ENCODE peak calls at places on chromosomes 6 and 20, in nine cellular contexts. One of them, this sample, is unnamed.
A peak's percentile ranks its signal among the peaks of the same experiment; 100 is the strongest.

GRCh38 chr20:33578510-33578909 is 83.6 kb upstream of the C20orf144 start:
- DNase-seq in heart left ventricle: no peak
- DNase-seq in AG04450: peak; percentile 41
- DNase-seq in sigmoid colon: no peak
- DNase-seq in skeletal muscle cell: peak; percentile 41
- DNase-seq in testis: no peak
- DNase-seq in spleen: no peak
- DNase-seq in CD8-positive, alpha-beta memory T cell: no peak
- DNase-seq in endothelial cell of umbilical vein: no peak
- DNase-seq in this sample: no peak

GRCh38 chr20:9070304-9070703 is 1.4 kb downstream of the PLCB4 start:
- DNase-seq in heart left ventricle: no peak
- DNase-seq in endothelial cell of umbilical vein: no peak
- DNase-seq in spleen: no peak
- DNase-seq in testis: no peak
- DNase-seq in skeletal muscle cell: no peak
- DNase-seq in CD8-positive, alpha-beta memory T cell: no peak
- DNase-seq in sigmoid colon: no peak
- DNase-seq in AG04450: no peak
- DNase-seq in this sample: no peak

GRCh38 chr6:151452750-151453427 is 963 bp upstream of the RMND1 start:
- DNase-seq in skeletal muscle cell: no peak
- DNase-seq in sigmoid colon: no peak
- DNase-seq in AG04450: no peak
- DNase-seq in CD8-positive, alpha-beta memory T cell: no peak
- DNase-seq in endothelial cell of umbilical vein: peak; percentile 65
- DNase-seq in spleen: no peak
- DNase-seq in testis: peak; percentile 60
- DNase-seq in heart left ventricle: peak; percentile 34
- DNase-seq in this sample: no peak

GRCh38 chr6:157823523-157824370 is 701 bp downstream of the SNX9 start:
- DNase-seq in spleen: peak; percentile 88
- DNase-seq in CD8-positive, alpha-beta memory T cell: peak; percentile 87
- DNase-seq in endothelial cell of umbilical vein: peak; percentile 92
- DNase-seq in heart left ventricle: peak; percentile 68
- DNase-seq in skeletal muscle cell: no peak
- DNase-seq in testis: peak; percentile 72
- DNase-seq in AG04450: peak; percentile 43
- DNase-seq in sigmoid colon: peak; percentile 83
- DNase-seq in this sample: no peak

GRCh38 chr6:87869064-87869685 is 167.1 kb upstream of the AKIRIN2 start:
- DNase-seq in skeletal muscle cell: no peak
- DNase-seq in spleen: no peak
- DNase-seq in endothelial cell of umbilical vein: no peak
- DNase-seq in CD8-positive, alpha-beta memory T cell: no peak
- DNase-seq in testis: no peak
- DNase-seq in heart left ventricle: no peak
- DNase-seq in sigmoid colon: no peak
- DNase-seq in AG04450: no peak
- DNase-seq in this sample: no peak

GRCh38 chr6:55886185-55886836 is 10.9 kb upstream of the BMP5 start:
- DNase-seq in testis: no peak
- DNase-seq in CD8-positive, alpha-beta memory T cell: no peak
- DNase-seq in endothelial cell of umbilical vein: peak; percentile 30
- DNase-seq in spleen: no peak
- DNase-seq in heart left ventricle: no peak
- DNase-seq in skeletal muscle cell: no peak
- DNase-seq in sigmoid colon: no peak
- DNase-seq in AG04450: no peak
- DNase-seq in this sample: no peak

GRCh38 chr6:436308-437041 is 44.9 kb downstream of the IRF4 start:
- DNase-seq in AG04450: peak; percentile 11
- DNase-seq in heart left ventricle: no peak
- DNase-seq in spleen: peak; percentile 59
- DNase-seq in endothelial cell of umbilical vein: no peak
- DNase-seq in CD8-positive, alpha-beta memory T cell: no peak
- DNase-seq in sigmoid colon: no peak
- DNase-seq in testis: no peak
- DNase-seq in skeletal muscle cell: peak; percentile 45
- DNase-seq in this sample: no peak

GRCh38 chr6:166507809-166508373 is 78.6 kb downstream of the RAMACL start:
- DNase-seq in endothelial cell of umbilical vein: no peak
- DNase-seq in testis: no peak
- DNase-seq in AG04450: no peak
- DNase-seq in skeletal muscle cell: no peak
- DNase-seq in sigmoid colon: no peak
- DNase-seq in CD8-positive, alpha-beta memory T cell: no peak
- DNase-seq in spleen: no peak
- DNase-seq in heart left ventricle: no peak
- DNase-seq in this sample: no peak

GRCh38 chr20:8428988-8429387 is 296.9 kb downstream of the PLCB1 start:
- DNase-seq in skeletal muscle cell: no peak
- DNase-seq in sigmoid colon: no peak
- DNase-seq in CD8-positive, alpha-beta memory T cell: no peak
- DNase-seq in AG04450: no peak
- DNase-seq in heart left ventricle: no peak
- DNase-seq in endothelial cell of umbilical vein: no peak
- DNase-seq in testis: no peak
- DNase-seq in spleen: no peak
- DNase-seq in this sample: no peak

GRCh38 chr6:139395891-139396299 is 21.4 kb upstream of the CITED2 start:
- DNase-seq in testis: no peak
- DNase-seq in AG04450: no peak
- DNase-seq in CD8-positive, alpha-beta memory T cell: no peak
- DNase-seq in endothelial cell of umbilical vein: no peak
- DNase-seq in skeletal muscle cell: no peak
- DNase-seq in sigmoid colon: no peak
- DNase-seq in heart left ventricle: no peak
- DNase-seq in spleen: no peak
- DNase-seq in this sample: no peak

GRCh38 chr20:3922983-3923339 is 33.8 kb downstream of the PANK2 start:
- DNase-seq in endothelial cell of umbilical vein: no peak
- DNase-seq in CD8-positive, alpha-beta memory T cell: no peak
- DNase-seq in heart left ventricle: no peak
- DNase-seq in skeletal muscle cell: no peak
- DNase-seq in AG04450: no peak
- DNase-seq in spleen: no peak
- DNase-seq in testis: no peak
- DNase-seq in sigmoid colon: no peak
- DNase-seq in this sample: no peak

GRCh38 chr20:10115021-10115420 is 80.2 kb downstream of the ANKEF1 start:
- DNase-seq in CD8-positive, alpha-beta memory T cell: no peak
- DNase-seq in testis: no peak
- DNase-seq in spleen: no peak
- DNase-seq in endothelial cell of umbilical vein: no peak
- DNase-seq in heart left ventricle: no peak
- DNase-seq in AG04450: peak; percentile 84
- DNase-seq in sigmoid colon: no peak
- DNase-seq in skeletal muscle cell: peak; percentile 49
- DNase-seq in this sample: no peak

GRCh38 chr6:133225560-133225959 is 15.6 kb upstream of the EYA4 start:
- DNase-seq in AG04450: no peak
- DNase-seq in CD8-positive, alpha-beta memory T cell: no peak
- DNase-seq in heart left ventricle: no peak
- DNase-seq in skeletal muscle cell: no peak
- DNase-seq in endothelial cell of umbilical vein: no peak
- DNase-seq in spleen: no peak
- DNase-seq in testis: no peak
- DNase-seq in sigmoid colon: no peak
- DNase-seq in this sample: no peak

GRCh38 chr6:73152998-73153757 is 72.1 kb downstream of the KHDC1L start:
- DNase-seq in heart left ventricle: no peak
- DNase-seq in skeletal muscle cell: peak; percentile 15
- DNase-seq in spleen: no peak
- DNase-seq in sigmoid colon: no peak
- DNase-seq in AG04450: peak; percentile 4
- DNase-seq in CD8-positive, alpha-beta memory T cell: no peak
- DNase-seq in testis: no peak
- DNase-seq in endothelial cell of umbilical vein: no peak
- DNase-seq in this sample: no peak

GRCh38 chr6:39048481-39049399 is at the start of gene GLP1R:
- DNase-seq in spleen: peak; percentile 69
- DNase-seq in skeletal muscle cell: no peak
- DNase-seq in testis: no peak
- DNase-seq in CD8-positive, alpha-beta memory T cell: no peak
- DNase-seq in heart left ventricle: no peak
- DNase-seq in sigmoid colon: no peak
- DNase-seq in AG04450: no peak
- DNase-seq in endothelial cell of umbilical vein: no peak
- DNase-seq in this sample: no peak

GRCh38 chr6:160883999-160884398 is 107.6 kb upstream of the MAP3K4 start:
- DNase-seq in endothelial cell of umbilical vein: no peak
- DNase-seq in sigmoid colon: no peak
- DNase-seq in heart left ventricle: no peak
- DNase-seq in testis: no peak
- DNase-seq in AG04450: no peak
- DNase-seq in spleen: no peak
- DNase-seq in skeletal muscle cell: no peak
- DNase-seq in CD8-positive, alpha-beta memory T cell: no peak
- DNase-seq in this sample: no peak
- H3K4me3 ChIP-seq in endothelial cell of umbilical vein: no peak overlapping the region
- H3K4me3 ChIP-seq in sigmoid colon: no peak overlapping the region
- H3K4me3 ChIP-seq in heart left ventricle: no peak overlapping the region
- H3K4me3 ChIP-seq in testis: no peak overlapping the region
- H3K4me3 ChIP-seq in AG04450: no peak overlapping the region
- H3K4me3 ChIP-seq in spleen: no peak overlapping the region
- H3K4me3 ChIP-seq in skeletal muscle cell: no peak overlapping the region
- H3K4me3 ChIP-seq in CD8-positive, alpha-beta memory T cell: no peak overlapping the region
- H3K4me3 ChIP-seq in this sample: no peak overlapping the region

DNA sequence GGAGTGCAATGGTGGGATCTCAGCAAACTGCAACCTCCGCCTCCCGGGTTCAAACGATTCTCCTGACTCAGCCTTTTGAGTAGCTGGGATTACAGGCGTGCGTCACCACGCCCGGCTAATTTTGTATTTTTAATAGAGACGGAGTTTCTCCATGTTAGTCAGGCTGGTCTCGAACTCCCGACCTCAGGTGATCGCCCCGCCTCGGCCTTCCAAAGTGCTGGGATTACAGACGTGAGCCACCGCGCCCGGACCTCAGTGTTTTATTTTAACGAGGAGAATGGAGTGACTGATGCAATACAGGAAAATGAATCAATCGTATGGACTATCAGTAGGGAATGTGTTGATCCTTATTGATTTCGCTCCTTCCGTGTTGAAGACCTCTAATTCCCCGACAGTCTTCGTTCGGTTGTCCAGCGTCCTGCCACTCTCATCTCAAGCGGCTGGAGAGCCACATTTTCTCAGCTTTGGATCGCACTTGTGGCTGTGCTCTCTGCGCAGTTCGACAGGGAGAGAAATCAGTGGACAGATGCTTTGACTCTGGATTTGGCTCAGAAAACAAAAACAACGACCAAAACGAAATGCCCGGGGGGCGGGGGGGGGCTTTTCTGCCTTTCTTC is 166.2 kb downstream of the TRIM27 start:
- DNase-seq in heart left ventricle: no peak
- DNase-seq in skeletal muscle cell: no peak
- DNase-seq in endothelial cell of umbilical vein: no peak
- DNase-seq in CD8-positive, alpha-beta memory T cell: no peak
- DNase-seq in testis: no peak
- DNase-seq in sigmoid colon: no peak
- DNase-seq in spleen: no peak
- DNase-seq in AG04450: no peak
- DNase-seq in this sample: no peak
- H3K4me3 ChIP-seq in heart left ventricle: no peak overlapping the region
- H3K4me3 ChIP-seq in skeletal muscle cell: no peak overlapping the region
- H3K4me3 ChIP-seq in endothelial cell of umbilical vein: no peak overlapping the region
- H3K4me3 ChIP-seq in CD8-positive, alpha-beta memory T cell: no peak overlapping the region
- H3K4me3 ChIP-seq in testis: no peak overlapping the region
- H3K4me3 ChIP-seq in sigmoid colon: no peak overlapping the region
- H3K4me3 ChIP-seq in spleen: no peak overlapping the region
- H3K4me3 ChIP-seq in AG04450: no peak overlapping the region
- H3K4me3 ChIP-seq in this sample: no peak overlapping the region

DNA sequence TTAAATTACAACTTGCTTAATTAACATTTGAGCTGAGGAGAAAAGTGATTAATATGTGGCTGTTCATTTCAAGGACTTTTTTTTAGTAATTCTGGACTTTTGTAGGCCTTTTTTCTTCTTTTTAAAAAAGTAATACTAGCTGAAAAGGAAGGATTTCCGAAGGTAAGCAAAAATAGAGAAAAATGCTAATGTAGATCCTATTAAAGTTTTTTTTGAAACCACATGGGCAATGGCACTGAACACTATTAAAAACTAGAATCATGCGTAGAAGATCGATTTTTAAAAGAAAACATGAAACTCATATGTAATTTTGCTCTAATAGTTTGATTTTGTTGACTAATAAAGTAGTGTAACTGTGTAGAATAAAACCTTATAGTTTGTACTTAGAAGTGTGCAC is 2.4 kb downstream of the BAG2 start:
- DNase-seq in sigmoid colon: no peak
- DNase-seq in testis: no peak
- DNase-seq in heart left ventricle: no peak
- DNase-seq in CD8-positive, alpha-beta memory T cell: no peak
- DNase-seq in skeletal muscle cell: no peak
- DNase-seq in endothelial cell of umbilical vein: no peak
- DNase-seq in AG04450: no peak
- DNase-seq in spleen: no peak
- DNase-seq in this sample: no peak
- H3K4me3 ChIP-seq in sigmoid colon: peak overlapping the region; percentile 75
- H3K4me3 ChIP-seq in testis: no peak overlapping the region
- H3K4me3 ChIP-seq in heart left ventricle: peak overlapping the region; percentile 77
- H3K4me3 ChIP-seq in CD8-positive, alpha-beta memory T cell: no peak overlapping the region
- H3K4me3 ChIP-seq in skeletal muscle cell: peak overlapping the region; percentile 79
- H3K4me3 ChIP-seq in endothelial cell of umbilical vein: no peak overlapping the region
- H3K4me3 ChIP-seq in AG04450: peak overlapping the region; percentile 86
- H3K4me3 ChIP-seq in spleen: no peak overlapping the region
- H3K4me3 ChIP-seq in this sample: no peak overlapping the region

GRCh38 chr6:2766767-2767314 is 1.6 kb downstream of the WRNIP1 start:
- DNase-seq in CD8-positive, alpha-beta memory T cell: no peak
- DNase-seq in sigmoid colon: no peak
- DNase-seq in AG04450: no peak
- DNase-seq in testis: no peak
- DNase-seq in spleen: no peak
- DNase-seq in endothelial cell of umbilical vein: no peak
- DNase-seq in heart left ventricle: no peak
- DNase-seq in skeletal muscle cell: no peak
- DNase-seq in this sample: no peak

GRCh38 chr6:2768125-2768524 is 2.9 kb downstream of the WRNIP1 start:
- DNase-seq in endothelial cell of umbilical vein: peak; percentile 35
- DNase-seq in sigmoid colon: no peak
- DNase-seq in CD8-positive, alpha-beta memory T cell: no peak
- DNase-seq in skeletal muscle cell: no peak
- DNase-seq in heart left ventricle: no peak
- DNase-seq in spleen: no peak
- DNase-seq in AG04450: no peak
- DNase-seq in testis: no peak
- DNase-seq in this sample: no peak

GRCh38 chr6:2768696-2769095 is 3.5 kb downstream of the WRNIP1 start:
- DNase-seq in sigmoid colon: no peak
- DNase-seq in endothelial cell of umbilical vein: peak; percentile 43
- DNase-seq in spleen: no peak
- DNase-seq in AG04450: no peak
- DNase-seq in testis: no peak
- DNase-seq in skeletal muscle cell: no peak
- DNase-seq in heart left ventricle: no peak
- DNase-seq in CD8-positive, alpha-beta memory T cell: no peak
- DNase-seq in this sample: no peak

GRCh38 chr6:2765896-2766766 is 938 bp downstream of the WRNIP1 start:
- DNase-seq in skeletal muscle cell: no peak
- DNase-seq in heart left ventricle: peak; percentile 58
- DNase-seq in endothelial cell of umbilical vein: peak; percentile 48
- DNase-seq in sigmoid colon: peak; percentile 76
- DNase-seq in testis: peak; percentile 68
- DNase-seq in AG04450: no peak
- DNase-seq in spleen: peak; percentile 93
- DNase-seq in CD8-positive, alpha-beta memory T cell: peak; percentile 41
- DNase-seq in this sample: no peak

GRCh38 chr6:2767327-2767985 is 2.3 kb downstream of the WRNIP1 start:
- DNase-seq in CD8-positive, alpha-beta memory T cell: no peak
- DNase-seq in endothelial cell of umbilical vein: peak; percentile 59
- DNase-seq in sigmoid colon: no peak
- DNase-seq in testis: no peak
- DNase-seq in heart left ventricle: no peak
- DNase-seq in spleen: no peak
- DNase-seq in AG04450: no peak
- DNase-seq in skeletal muscle cell: no peak
- DNase-seq in this sample: no peak
- H3K4me3 ChIP-seq in CD8-positive, alpha-beta memory T cell: peak overlapping the region; percentile 54
- H3K4me3 ChIP-seq in endothelial cell of umbilical vein: peak overlapping the region; percentile 98
- H3K4me3 ChIP-seq in sigmoid colon: no peak overlapping the region
- H3K4me3 ChIP-seq in testis: no peak overlapping the region
- H3K4me3 ChIP-seq in heart left ventricle: peak overlapping the region; percentile 88
- H3K4me3 ChIP-seq in spleen: peak overlapping the region; percentile 91
- H3K4me3 ChIP-seq in AG04450: peak overlapping the region; percentile 91
- H3K4me3 ChIP-seq in skeletal muscle cell: peak overlapping the region; percentile 88
- H3K4me3 ChIP-seq in this sample: peak overlapping the region; percentile 91